ENCODE peak calls at places on chromosomes 2 and 18, in four cellular contexts. Y is ovary, W is aorta, H is skeletal muscle cell. M is an unnamed sample.

GRCh38 chr2:174836345-174836999 is 72.2 kb upstream of the CHRNA1 start:
- DNase-seq in W (no peak), H (peak), Y (no peak), M (peak)

GRCh38 chr2:241804326-241805276 is 4.4 kb upstream of the NEU4 start:
- DNase-seq in Y (peak), H (no peak), W (peak), M (no peak)

GRCh38 chr2:40558772-40559171 is 106.9 kb upstream of the SLC8A1 start:
- DNase-seq in W (no peak), H (no peak), Y (no peak), M (no peak)

GRCh38 chr18:40608220-40608619 is 1346.8 kb upstream of the PIK3C3 start:
- DNase-seq in H (peak), Y (no peak), W (no peak), M (no peak)

GRCh38 chr2:56195563-56195962 is 11.8 kb downstream of the CCDC85A start:
- DNase-seq in H (peak), W (no peak), Y (no peak), M (no peak)

GRCh38 chr2:25561136-25561850 is 112.1 kb downstream of the DTNB start:
- DNase-seq in W (no peak), Y (no peak), H (no peak), M (no peak)

GRCh38 chr18:76258209-76258608 is 236.8 kb downstream of the ZNF516 start:
- DNase-seq in H (no peak), W (no peak), Y (no peak), M (no peak)

GRCh38 chr2:40240067-40240466 is 211.8 kb downstream of the SLC8A1 start:
- DNase-seq in Y (peak), H (peak), W (peak), M (peak)

GRCh38 chr2:28341208-28341891 is 51.3 kb upstream of the FOSL2 start:
- DNase-seq in H (no peak), Y (no peak), W (no peak), M (no peak)

GRCh38 chr2:171703574-171704347 is 16.5 kb downstream of the DYNC1I2 start:
- DNase-seq in H (no peak), Y (no peak), W (no peak), M (no peak)

GRCh38 chr18:78125497-78125896 is 854.1 kb upstream of the SALL3 start:
- DNase-seq in W (no peak), Y (no peak), H (no peak), M (no peak)

GRCh38 chr2:134716716-134717585 is 1.8 kb downstream of the TMEM163 start:
- DNase-seq in H (no peak), W (no peak), Y (no peak), M (no peak)

GRCh38 chr2:217364224-217364623 is 504.4 kb upstream of the TNP1 start:
- DNase-seq in W (no peak), Y (no peak), H (no peak), M (no peak)

GRCh38 chr2:199469514-199470360 is 12.0 kb upstream of the SATB2 start:
- DNase-seq in H (no peak), W (no peak), Y (no peak), M (no peak)

GRCh38 chr2:36322108-36322507 is 33.5 kb upstream of the CRIM1 start:
- DNase-seq in W (no peak), H (peak), Y (no peak), M (no peak)

GRCh38 chr2:128538401-128538800 is 219.7 kb upstream of the HS6ST1 start:
- DNase-seq in W (no peak), H (no peak), Y (no peak), M (no peak)

GRCh38 chr2:192267484-192267883 is 72.8 kb upstream of the TMEFF2 start:
- DNase-seq in Y (no peak), W (no peak), H (peak), M (no peak)

GRCh38 chr2:235921508-235922260 is 246.5 kb downstream of the GBX2 start:
- DNase-seq in H (no peak), W (no peak), Y (no peak), M (no peak)

GRCh38 chr18:58135170-58135569 is 91.1 kb downstream of the NEDD4L start:
- DNase-seq in W (no peak), H (peak), Y (no peak), M (no peak)

GRCh38 chr18:71304856-71305255 is 1016.0 kb downstream of the SOCS6 start:
- DNase-seq in Y (no peak), W (no peak), H (no peak), M (no peak)
- H3K4me3 ChIP-seq in Y (no peak), W (no peak), H (no peak), M (no peak)

GRCh38 chr18:34710430-34711386 is 610 bp downstream of the DTNA start:
- DNase-seq in H (no peak), W (no peak), Y (no peak), M (no peak)
- H3K4me3 ChIP-seq in H (peak), W (peak), Y (peak), M (peak)

GRCh38 chr2:138522556-138522955 is 21.0 kb downstream of the SPOPL start:
- DNase-seq in Y (no peak), H (no peak), W (no peak), M (no peak)
- H3K4me3 ChIP-seq in Y (no peak), H (no peak), W (no peak), M (no peak)

GRCh38 chr2:64222942-64223511 is 78.8 kb upstream of the PELI1 start:
- DNase-seq in H (no peak), Y (no peak), W (no peak), M (no peak)
- H3K4me3 ChIP-seq in H (no peak), Y (no peak), W (no peak), M (no peak)

GRCh38 chr2:205716126-205716525 is 33.8 kb downstream of the NRP2 start:
- DNase-seq in H (no peak), Y (peak), W (no peak), M (no peak)

GRCh38 chr2:205712983-205713531 is 30.8 kb downstream of the NRP2 start:
- DNase-seq in W (no peak), Y (no peak), H (no peak), M (peak)

GRCh38 chr2:205712508-205712907 is 30.2 kb downstream of the NRP2 start:
- DNase-seq in H (peak), W (no peak), Y (no peak), M (no peak)

GRCh38 chr2:205714058-205714776 is 31.9 kb downstream of the NRP2 start:
- DNase-seq in H (no peak), Y (no peak), W (no peak), M (no peak)

DNA sequence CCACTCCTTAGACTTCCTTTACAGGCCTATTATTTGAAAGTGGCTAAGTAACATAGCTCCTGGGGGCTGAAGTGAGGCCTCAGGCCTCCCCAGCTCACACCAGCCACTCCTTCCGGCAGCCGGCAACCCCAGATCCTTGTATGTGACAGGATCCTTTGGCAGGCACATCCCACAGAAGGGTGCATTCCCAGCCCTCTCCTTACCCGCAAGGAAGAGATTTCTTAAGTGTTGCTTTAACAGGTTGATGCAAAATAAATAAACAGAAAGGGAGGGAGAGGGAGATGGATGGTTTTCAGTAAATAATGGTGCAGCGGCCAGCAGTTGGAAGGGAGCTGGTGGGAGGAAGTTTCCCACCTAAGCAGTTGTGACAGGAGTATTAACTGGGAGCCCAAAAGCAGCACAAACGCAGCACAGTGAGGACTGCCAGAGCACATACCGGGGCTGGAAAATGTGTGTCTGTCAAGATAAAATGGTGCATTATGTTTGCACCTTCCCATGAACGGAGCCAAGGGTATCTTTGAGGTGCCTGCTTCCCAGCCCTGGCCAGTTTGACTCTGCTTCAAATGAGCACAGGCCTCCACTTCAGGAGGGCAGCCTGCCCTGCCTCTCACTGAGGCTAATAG is 32.6 kb downstream of the NRP2 start:
- DNase-seq in W (no peak), Y (no peak), H (no peak), M (no peak)
- H3K4me3 ChIP-seq in W (no peak), Y (no peak), H (no peak), M (no peak)

GRCh38 chr18:26575865-26576217 is 27.5 kb upstream of the KCTD1 start:
- DNase-seq in Y (no peak), W (no peak), H (no peak), M (no peak)
- H3K4me3 ChIP-seq in Y (peak), W (peak), H (peak), M (peak)

DNA sequence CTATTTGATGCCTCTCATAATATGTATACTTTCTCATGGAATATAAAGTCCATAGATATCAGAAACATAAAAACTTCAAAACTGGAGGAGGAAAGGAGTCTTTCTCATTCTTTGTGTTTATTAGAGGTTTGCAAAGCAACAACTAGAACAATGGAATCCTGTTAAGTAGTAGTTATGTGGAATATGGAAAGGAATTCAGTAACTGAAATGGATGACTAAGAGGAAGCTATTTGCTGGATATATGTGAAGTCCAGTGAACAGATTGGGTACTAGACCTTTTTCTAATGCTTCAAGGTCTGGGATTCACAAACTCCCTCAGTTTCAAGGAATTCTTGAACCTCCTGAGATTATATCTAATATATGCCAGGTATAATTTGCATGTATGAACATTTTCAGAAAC is 353.6 kb upstream of the FANCL start:
- DNase-seq in Y (no peak), W (no peak), H (no peak), M (no peak)
- H3K4me3 ChIP-seq in Y (no peak), W (no peak), H (no peak), M (no peak)

GRCh38 chr2:19676770-19677169 is 225.0 kb downstream of the TTC32 start:
- DNase-seq in W (no peak), Y (no peak), H (no peak), M (no peak)

GRCh38 chr2:19677825-19678518 is 223.8 kb downstream of the TTC32 start:
- DNase-seq in W (no peak), H (no peak), Y (no peak), M (peak)

GRCh38 chr2:19675856-19676460 is 225.8 kb downstream of the TTC32 start:
- DNase-seq in Y (no peak), W (no peak), H (no peak), M (no peak)

GRCh38 chr2:19675003-19675629 is 226.7 kb downstream of the TTC32 start:
- DNase-seq in W (no peak), Y (no peak), H (no peak), M (no peak)

GRCh38 chr2:19677215-19677777 is 224.5 kb downstream of the TTC32 start:
- DNase-seq in Y (no peak), W (no peak), H (no peak), M (no peak)
- H3K4me3 ChIP-seq in Y (no peak), W (no peak), H (no peak), M (no peak)

DNA sequence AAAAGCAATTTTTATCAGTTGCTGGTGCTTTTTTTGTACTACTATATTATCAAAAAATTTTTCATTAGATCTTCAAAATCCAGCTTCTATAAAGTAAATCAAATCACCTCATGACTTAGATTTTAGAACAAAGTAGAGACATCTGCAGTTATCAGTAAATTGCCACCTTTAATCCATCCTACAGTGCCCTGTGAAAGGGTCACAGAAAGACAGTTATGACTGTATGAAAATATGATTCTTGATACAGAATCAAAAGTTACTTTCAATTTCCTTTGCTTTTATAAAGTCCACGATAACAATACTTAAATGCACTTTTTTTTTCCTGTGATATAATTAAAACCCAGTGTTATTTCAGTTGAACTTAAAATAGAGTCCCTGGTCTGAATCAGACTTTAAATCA is 61.4 kb downstream of the PRPF40A start:
- DNase-seq in Y (no peak), W (no peak), H (no peak), M (no peak)
- H3K4me3 ChIP-seq in Y (no peak), W (no peak), H (no peak), M (no peak)

GRCh38 chr2:11481789-11482472 is 16.0 kb upstream of the E2F6 start:
- DNase-seq in W (no peak), H (no peak), Y (peak), M (no peak)

GRCh38 chr2:11480859-11481258 is 14.9 kb upstream of the E2F6 start:
- DNase-seq in Y (no peak), W (no peak), H (no peak), M (no peak)

GRCh38 chr2:11481426-11481788 is 15.4 kb upstream of the E2F6 start:
- DNase-seq in W (no peak), H (no peak), Y (no peak), M (no peak)

GRCh38 chr2:11482473-11483031 is 16.6 kb upstream of the E2F6 start:
- DNase-seq in W (no peak), H (no peak), Y (peak), M (peak)

GRCh38 chr2:11483806-11484147 is 17.8 kb upstream of the E2F6 start:
- DNase-seq in Y (no peak), W (no peak), H (no peak), M (no peak)
- H3K4me3 ChIP-seq in Y (peak), W (no peak), H (no peak), M (no peak)